ENCODE peak calls at places on chromosomes 7 and 10, in eight cellular contexts. One of them, this sample, is unnamed.

GRCh38 chr10:49759787-49760551 is 2.2 kb downstream of the OGDHL start:
- DNase-seq in right atrium auricular region: no peak
- DNase-seq in right cardiac atrium: no peak
- DNase-seq in PC-3: no peak
- DNase-seq in left lung: peak; percentile 74
- DNase-seq in tibial nerve: no peak
- DNase-seq in CD8-positive, alpha-beta memory T cell: no peak
- DNase-seq in HL-60: no peak
- DNase-seq in this sample: no peak

GRCh38 chr10:87850742-87851205 is 12.6 kb downstream of the KLLN start:
- DNase-seq in right atrium auricular region: peak; percentile 68
- DNase-seq in right cardiac atrium: peak; percentile 45
- DNase-seq in PC-3: peak; percentile 55
- DNase-seq in left lung: no peak
- DNase-seq in tibial nerve: peak; percentile 65
- DNase-seq in CD8-positive, alpha-beta memory T cell: peak; percentile 22
- DNase-seq in HL-60: no peak
- DNase-seq in this sample: peak; percentile 55

GRCh38 chr10:63094405-63094804 is 38.7 kb upstream of the NRBF2 start:
- DNase-seq in right atrium auricular region: no peak
- DNase-seq in right cardiac atrium: no peak
- DNase-seq in PC-3: peak; percentile 58
- DNase-seq in left lung: no peak
- DNase-seq in tibial nerve: no peak
- DNase-seq in CD8-positive, alpha-beta memory T cell: no peak
- DNase-seq in HL-60: no peak
- DNase-seq in this sample: no peak

GRCh38 chr10:102519246-102519805 is 15.6 kb downstream of the SUFU start:
- DNase-seq in right atrium auricular region: no peak
- DNase-seq in right cardiac atrium: no peak
- DNase-seq in PC-3: no peak
- DNase-seq in left lung: no peak
- DNase-seq in tibial nerve: no peak
- DNase-seq in CD8-positive, alpha-beta memory T cell: no peak
- DNase-seq in HL-60: no peak
- DNase-seq in this sample: no peak

GRCh38 chr7:15213093-15213492 is 310.5 kb upstream of the DGKB start:
- DNase-seq in right atrium auricular region: no peak
- DNase-seq in right cardiac atrium: no peak
- DNase-seq in PC-3: no peak
- DNase-seq in left lung: no peak
- DNase-seq in tibial nerve: no peak
- DNase-seq in CD8-positive, alpha-beta memory T cell: no peak
- DNase-seq in HL-60: no peak
- DNase-seq in this sample: no peak

GRCh38 chr10:122294006-122294405 is 22.9 kb downstream of the BTBD16 start:
- DNase-seq in right atrium auricular region: no peak
- DNase-seq in right cardiac atrium: no peak
- DNase-seq in PC-3: peak; percentile 63
- DNase-seq in left lung: no peak
- DNase-seq in tibial nerve: no peak
- DNase-seq in CD8-positive, alpha-beta memory T cell: no peak
- DNase-seq in HL-60: no peak
- DNase-seq in this sample: no peak

GRCh38 chr7:130943336-130943901 is 209.4 kb upstream of the KLF14 start:
- DNase-seq in right atrium auricular region: no peak
- DNase-seq in right cardiac atrium: no peak
- DNase-seq in PC-3: peak; percentile 69
- DNase-seq in left lung: no peak
- DNase-seq in tibial nerve: no peak
- DNase-seq in CD8-positive, alpha-beta memory T cell: no peak
- DNase-seq in HL-60: no peak
- DNase-seq in this sample: no peak

GRCh38 chr10:120017731-120018130 is 125.2 kb downstream of the SEC23IP start:
- DNase-seq in right atrium auricular region: no peak
- DNase-seq in right cardiac atrium: no peak
- DNase-seq in PC-3: peak; percentile 10
- DNase-seq in left lung: no peak
- DNase-seq in tibial nerve: no peak
- DNase-seq in CD8-positive, alpha-beta memory T cell: no peak
- DNase-seq in HL-60: no peak
- DNase-seq in this sample: no peak

GRCh38 chr7:80428161-80429054 is 83.5 kb downstream of the GNAT3 start:
- DNase-seq in right atrium auricular region: no peak
- DNase-seq in right cardiac atrium: no peak
- DNase-seq in PC-3: peak; percentile 73
- DNase-seq in left lung: no peak
- DNase-seq in tibial nerve: peak; percentile 35
- DNase-seq in CD8-positive, alpha-beta memory T cell: no peak
- DNase-seq in HL-60: no peak
- DNase-seq in this sample: no peak

GRCh38 chr10:15068802-15069201 is 19.8 kb downstream of the ACBD7 start:
- DNase-seq in right atrium auricular region: no peak
- DNase-seq in right cardiac atrium: no peak
- DNase-seq in PC-3: no peak
- DNase-seq in left lung: no peak
- DNase-seq in tibial nerve: no peak
- DNase-seq in CD8-positive, alpha-beta memory T cell: no peak
- DNase-seq in HL-60: no peak
- DNase-seq in this sample: no peak

GRCh38 chr7:132424821-132425739 is 151.2 kb downstream of the PLXNA4 start:
- DNase-seq in right atrium auricular region: no peak
- DNase-seq in right cardiac atrium: peak; percentile 55
- DNase-seq in PC-3: no peak
- DNase-seq in left lung: no peak
- DNase-seq in tibial nerve: no peak
- DNase-seq in CD8-positive, alpha-beta memory T cell: no peak
- DNase-seq in HL-60: no peak
- DNase-seq in this sample: no peak

GRCh38 chr7:816751-817671 is 15.3 kb upstream of the SUN1 start:
- DNase-seq in right atrium auricular region: no peak
- DNase-seq in right cardiac atrium: no peak
- DNase-seq in PC-3: peak; percentile 28
- DNase-seq in left lung: peak; percentile 80
- DNase-seq in tibial nerve: no peak
- DNase-seq in CD8-positive, alpha-beta memory T cell: peak; percentile 19
- DNase-seq in HL-60: no peak
- DNase-seq in this sample: peak; percentile 78

GRCh38 chr7:816300-816750 is 16.0 kb upstream of the SUN1 start:
- DNase-seq in right atrium auricular region: peak; percentile 97
- DNase-seq in right cardiac atrium: peak; percentile 98
- DNase-seq in PC-3: peak; percentile 98
- DNase-seq in left lung: peak; percentile 97
- DNase-seq in tibial nerve: peak; percentile 95
- DNase-seq in CD8-positive, alpha-beta memory T cell: peak; percentile 94
- DNase-seq in HL-60: peak; percentile 90
- DNase-seq in this sample: peak; percentile 99

GRCh38 chr7:820341-820740 is 11.9 kb upstream of the SUN1 start:
- DNase-seq in right atrium auricular region: no peak
- DNase-seq in right cardiac atrium: no peak
- DNase-seq in PC-3: no peak
- DNase-seq in left lung: no peak
- DNase-seq in tibial nerve: no peak
- DNase-seq in CD8-positive, alpha-beta memory T cell: no peak
- DNase-seq in HL-60: no peak
- DNase-seq in this sample: no peak

GRCh38 chr7:818031-818699 is 14.1 kb upstream of the SUN1 start:
- DNase-seq in right atrium auricular region: no peak
- DNase-seq in right cardiac atrium: no peak
- DNase-seq in PC-3: peak; percentile 63
- DNase-seq in left lung: no peak
- DNase-seq in tibial nerve: no peak
- DNase-seq in CD8-positive, alpha-beta memory T cell: no peak
- DNase-seq in HL-60: no peak
- DNase-seq in this sample: no peak

GRCh38 chr7:815284-816216 is 16.7 kb upstream of the SUN1 start:
- DNase-seq in right atrium auricular region: no peak
- DNase-seq in right cardiac atrium: peak; percentile 35
- DNase-seq in PC-3: peak; percentile 27
- DNase-seq in left lung: no peak
- DNase-seq in tibial nerve: no peak
- DNase-seq in CD8-positive, alpha-beta memory T cell: peak; percentile 10
- DNase-seq in HL-60: no peak
- DNase-seq in this sample: no peak
- H3K4me3 ChIP-seq in right atrium auricular region: peak overlapping the region; percentile 95
- H3K4me3 ChIP-seq in right cardiac atrium: peak overlapping the region; percentile 62
- H3K4me3 ChIP-seq in PC-3: peak overlapping the region; percentile 84
- H3K4me3 ChIP-seq in left lung: peak overlapping the region; percentile 67
- H3K4me3 ChIP-seq in tibial nerve: peak overlapping the region; percentile 31
- H3K4me3 ChIP-seq in CD8-positive, alpha-beta memory T cell: peak overlapping the region; percentile 48
- H3K4me3 ChIP-seq in HL-60: peak overlapping the region; percentile 68
- H3K4me3 ChIP-seq in this sample: peak overlapping the region; percentile 22

DNA sequence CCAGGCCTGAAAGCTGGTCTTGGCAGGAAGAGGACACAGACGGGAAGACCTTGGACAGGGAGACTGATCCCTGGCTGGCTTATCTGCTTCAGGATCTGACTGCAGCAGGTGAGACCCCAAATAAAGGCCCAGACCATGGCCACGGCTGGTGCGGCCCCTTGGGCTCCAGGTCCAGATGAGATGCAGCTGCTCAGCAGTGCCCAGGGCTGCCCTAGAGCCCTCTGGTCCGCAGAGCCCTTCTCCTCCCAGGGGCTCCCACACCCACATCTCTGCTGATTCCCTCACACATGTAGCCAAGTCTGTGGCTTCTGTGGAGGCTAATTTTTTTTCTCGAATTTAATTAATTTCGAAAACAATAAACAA is 46.3 kb downstream of the VIPR2 start:
- DNase-seq in right atrium auricular region: no peak
- DNase-seq in right cardiac atrium: no peak
- DNase-seq in PC-3: no peak
- DNase-seq in left lung: no peak
- DNase-seq in tibial nerve: no peak
- DNase-seq in CD8-positive, alpha-beta memory T cell: no peak
- DNase-seq in HL-60: no peak
- DNase-seq in this sample: no peak
- H3K27me3 ChIP-seq in right atrium auricular region: no peaks in the 10 kb centered on the region
- H3K27me3 ChIP-seq in right cardiac atrium: no peaks in the 10 kb centered on the region
- H3K27me3 ChIP-seq in PC-3: peaks cover 39% of the 10 kb centered on the region
- H3K27me3 ChIP-seq in left lung: no peaks in the 10 kb centered on the region
- H3K27me3 ChIP-seq in tibial nerve: no peaks in the 10 kb centered on the region
- H3K27me3 ChIP-seq in CD8-positive, alpha-beta memory T cell: no peaks in the 10 kb centered on the region
- H3K27me3 ChIP-seq in HL-60: peaks cover 2% of the 10 kb centered on the region
- H3K27me3 ChIP-seq in this sample: no peaks in the 10 kb centered on the region

GRCh38 chr7:152617056-152617455 is 58.9 kb downstream of the XRCC2 start:
- DNase-seq in right atrium auricular region: no peak
- DNase-seq in right cardiac atrium: no peak
- DNase-seq in PC-3: no peak
- DNase-seq in left lung: no peak
- DNase-seq in tibial nerve: no peak
- DNase-seq in CD8-positive, alpha-beta memory T cell: no peak
- DNase-seq in HL-60: no peak
- DNase-seq in this sample: no peak
- H3K4me3 ChIP-seq in right atrium auricular region: no peak overlapping the region
- H3K4me3 ChIP-seq in right cardiac atrium: no peak overlapping the region
- H3K4me3 ChIP-seq in PC-3: no peak overlapping the region
- H3K4me3 ChIP-seq in left lung: no peak overlapping the region
- H3K4me3 ChIP-seq in tibial nerve: no peak overlapping the region
- H3K4me3 ChIP-seq in CD8-positive, alpha-beta memory T cell: no peak overlapping the region
- H3K4me3 ChIP-seq in HL-60: no peak overlapping the region
- H3K4me3 ChIP-seq in this sample: no peak overlapping the region

GRCh38 chr10:100659361-100660098 is 85.9 kb upstream of the PAX2 start:
- DNase-seq in right atrium auricular region: no peak
- DNase-seq in right cardiac atrium: no peak
- DNase-seq in PC-3: no peak
- DNase-seq in left lung: peak; percentile 69
- DNase-seq in tibial nerve: no peak
- DNase-seq in CD8-positive, alpha-beta memory T cell: no peak
- DNase-seq in HL-60: no peak
- DNase-seq in this sample: peak; percentile 59
- H3K27me3 ChIP-seq in right atrium auricular region: peaks cover 41% of the 10 kb centered on the region
- H3K27me3 ChIP-seq in right cardiac atrium: no peaks in the 10 kb centered on the region
- H3K27me3 ChIP-seq in PC-3: peaks cover 39% of the 10 kb centered on the region
- H3K27me3 ChIP-seq in left lung: peaks cover 67% of the 10 kb centered on the region
- H3K27me3 ChIP-seq in tibial nerve: peaks cover 85% of the 10 kb centered on the region
- H3K27me3 ChIP-seq in CD8-positive, alpha-beta memory T cell: peaks cover 40% of the 10 kb centered on the region
- H3K27me3 ChIP-seq in HL-60: peaks cover 60% of the 10 kb centered on the region
- H3K27me3 ChIP-seq in this sample: no peaks in the 10 kb centered on the region

DNA sequence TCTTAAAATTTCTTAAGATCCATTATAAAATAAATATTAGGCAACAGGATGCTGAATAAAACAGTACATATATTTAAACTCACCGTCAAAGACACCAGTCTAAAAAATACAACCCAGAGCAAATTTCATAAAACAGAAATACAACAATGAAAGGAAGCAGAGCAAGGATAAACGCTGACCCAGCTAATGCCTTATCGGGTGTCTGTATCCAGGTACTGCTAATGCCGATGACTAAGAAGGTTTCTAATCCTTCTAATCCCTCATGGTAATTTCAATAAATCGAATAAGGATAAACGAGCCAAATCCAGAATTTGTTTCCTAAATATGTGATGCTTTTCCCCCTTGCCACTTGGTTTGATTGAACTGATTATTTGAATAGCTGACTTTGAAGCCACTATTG is 1.7 kb downstream of the HYCC1 start:
- DNase-seq in right atrium auricular region: no peak
- DNase-seq in right cardiac atrium: no peak
- DNase-seq in PC-3: no peak
- DNase-seq in left lung: no peak
- DNase-seq in tibial nerve: no peak
- DNase-seq in CD8-positive, alpha-beta memory T cell: no peak
- DNase-seq in HL-60: no peak
- DNase-seq in this sample: no peak
- H3K4me3 ChIP-seq in right atrium auricular region: peak overlapping the region; percentile 82
- H3K4me3 ChIP-seq in right cardiac atrium: peak overlapping the region; percentile 72
- H3K4me3 ChIP-seq in PC-3: peak overlapping the region; percentile 88
- H3K4me3 ChIP-seq in left lung: peak overlapping the region; percentile 76
- H3K4me3 ChIP-seq in tibial nerve: peak overlapping the region; percentile 85
- H3K4me3 ChIP-seq in CD8-positive, alpha-beta memory T cell: no peak overlapping the region
- H3K4me3 ChIP-seq in HL-60: no peak overlapping the region
- H3K4me3 ChIP-seq in this sample: peak overlapping the region; percentile 96